ENCODE peak calls at places on chromosomes 13 and 19, in eight cellular contexts. P, V, E, K, Z, A, S and U are unnamed samples.

GRCh38 chr19:30799854-30800755 is 427.9 kb downstream of the ZNF536 start:
- DNase-seq in P (peak; percentile 46), V (no peak), E (peak; percentile 1), K (peak; percentile 25), Z (peak; percentile 42), A (peak; percentile 75), S (peak; percentile 57), U (no peak)

GRCh38 chr19:33473644-33474305 is 47.8 kb downstream of the PEPD start:
- DNase-seq in P (no peak), V (no peak), E (no peak), K (no peak), Z (no peak), A (no peak), S (no peak), U (no peak)

GRCh38 chr19:12757544-12758274 is 6.1 kb downstream of the BEST2 start:
- DNase-seq in P (peak; percentile 72), V (peak; percentile 40), E (peak; percentile 40), K (peak; percentile 73), Z (peak; percentile 59), A (peak; percentile 95), S (peak; percentile 82), U (peak; percentile 87)

GRCh38 chr13:106145997-106146864 is 389.2 kb downstream of the EFNB2 start:
- DNase-seq in P (no peak), V (no peak), E (no peak), K (no peak), Z (no peak), A (no peak), S (no peak), U (no peak)

GRCh38 chr13:47665041-47665440 is 336.0 kb downstream of the SUCLA2 start:
- DNase-seq in P (no peak), V (no peak), E (no peak), K (no peak), Z (no peak), A (no peak), S (no peak), U (no peak)

GRCh38 chr19:3822683-3823344 is 36.6 kb upstream of the MATK start:
- DNase-seq in P (no peak), V (no peak), E (no peak), K (no peak), Z (no peak), A (no peak), S (no peak), U (no peak)

GRCh38 chr13:30063892-30064291 is 213.5 kb upstream of the UBL3 start:
- DNase-seq in P (no peak), V (no peak), E (no peak), K (no peak), Z (no peak), A (no peak), S (no peak), U (no peak)

GRCh38 chr19:5717215-5717614 is 2.7 kb downstream of the LONP1 start:
- DNase-seq in P (no peak), V (no peak), E (no peak), K (no peak), Z (no peak), A (no peak), S (no peak), U (no peak)

GRCh38 chr19:919157-920050 is 2.3 kb downstream of the KISS1R start:
- DNase-seq in P (peak; percentile 59), V (no peak), E (no peak), K (no peak), Z (no peak), A (no peak), S (no peak), U (no peak)